ENCODE peak calls at places on chromosomes 1 and 21, in nine cellular contexts. R, D, W, U, V, Y, I, C and B are unnamed samples.

GRCh38 chr1:18836654-18837053 is 22.8 kb downstream of the TAS1R2 start:
- DNase-seq in R (no peak), D (no peak), W (no peak), U (no peak), V (no peak), Y (no peak), I (no peak), C (no peak), B (no peak)

GRCh38 chr1:54649130-54649898 is 7.7 kb downstream of the MROH7 start:
- DNase-seq in R (no peak), D (no peak), W (peak), U (no peak), V (no peak), Y (no peak), I (no peak), C (no peak), B (no peak)

GRCh38 chr21:44913425-44914175 is 7.1 kb downstream of the ITGB2 start:
- DNase-seq in R (no peak), D (no peak), W (no peak), U (no peak), V (no peak), Y (no peak), I (no peak), C (no peak), B (no peak)

GRCh38 chr1:230822092-230822581 is 46.2 kb downstream of the C1orf198 start:
- DNase-seq in R (no peak), D (no peak), W (peak), U (no peak), V (no peak), Y (peak), I (peak), C (peak), B (no peak)

GRCh38 chr1:42240964-42241755 is 76.6 kb upstream of the GUCA2A start:
- DNase-seq in R (no peak), D (peak), W (no peak), U (peak), V (no peak), Y (peak), I (no peak), C (peak), B (no peak)

GRCh38 chr1:196669051-196669450 is 17.2 kb downstream of the CFH start:
- DNase-seq in R (no peak), D (no peak), W (no peak), U (no peak), V (no peak), Y (no peak), I (no peak), C (no peak), B (no peak)

GRCh38 chr1:208083016-208083714 is 161.0 kb downstream of the PLXNA2 start:
- DNase-seq in R (no peak), D (no peak), W (no peak), U (no peak), V (peak), Y (no peak), I (no peak), C (no peak), B (no peak)

GRCh38 chr1:46134660-46135331 is 2.4 kb upstream of the PIK3R3 start:
- DNase-seq in R (peak), D (peak), W (peak), U (peak), V (no peak), Y (peak), I (no peak), C (peak), B (no peak)

GRCh38 chr1:240242601-240243144 is 151.0 kb downstream of the FMN2 start:
- DNase-seq in R (no peak), D (peak), W (no peak), U (peak), V (no peak), Y (peak), I (no peak), C (peak), B (no peak)

GRCh38 chr1:245484176-245484575 is 329.4 kb downstream of the KIF26B start:
- DNase-seq in R (no peak), D (no peak), W (no peak), U (no peak), V (no peak), Y (no peak), I (no peak), C (no peak), B (no peak)

GRCh38 chr21:44293551-44294231 is 6.2 kb upstream of the PFKL start:
- DNase-seq in R (no peak), D (no peak), W (no peak), U (no peak), V (no peak), Y (no peak), I (no peak), C (no peak), B (no peak)

GRCh38 chr1:150187560-150187931 is 37.8 kb downstream of the PLEKHO1 start:
- DNase-seq in R (no peak), D (no peak), W (no peak), U (no peak), V (no peak), Y (no peak), I (no peak), C (no peak), B (no peak)

GRCh38 chr21:33067045-33067444 is 2.9 kb upstream of the OLIG1 start:
- DNase-seq in R (no peak), D (no peak), W (no peak), U (no peak), V (no peak), Y (no peak), I (no peak), C (no peak), B (no peak)

GRCh38 chr1:77218477-77219165 is 609 bp downstream of the PIGK start:
- DNase-seq in R (no peak), D (peak), W (no peak), U (no peak), V (no peak), Y (no peak), I (no peak), C (no peak), B (no peak)

GRCh38 chr1:7265771-7266371 is 480.6 kb downstream of the CAMTA1 start:
- DNase-seq in R (no peak), D (peak), W (peak), U (peak), V (peak), Y (peak), I (peak), C (peak), B (no peak)

GRCh38 chr1:44909949-44910594 is 67.0 kb upstream of the PTCH2 start:
- DNase-seq in R (no peak), D (no peak), W (no peak), U (no peak), V (no peak), Y (no peak), I (no peak), C (no peak), B (no peak)

GRCh38 chr1:79667848-79668696 is 661.5 kb upstream of the ADGRL4 start:
- DNase-seq in R (no peak), D (no peak), W (no peak), U (no peak), V (no peak), Y (no peak), I (no peak), C (no peak), B (no peak)

GRCh38 chr21:14968821-14969220 is 96.0 kb downstream of the NRIP1 start:
- DNase-seq in R (no peak), D (peak), W (no peak), U (no peak), V (no peak), Y (peak), I (no peak), C (no peak), B (no peak)

GRCh38 chr1:39003464-39003752 is 12.3 kb downstream of the AKIRIN1 start:
- DNase-seq in R (no peak), D (no peak), W (no peak), U (no peak), V (no peak), Y (no peak), I (no peak), C (no peak), B (no peak)

GRCh38 chr21:36171741-36172331 is 15.2 kb downstream of the DOP1B start:
- DNase-seq in R (no peak), D (no peak), W (no peak), U (no peak), V (no peak), Y (no peak), I (no peak), C (no peak), B (peak)

GRCh38 chr1:93715529-93716126 is 34.0 kb upstream of the BCAR3 start:
- DNase-seq in R (no peak), D (no peak), W (no peak), U (no peak), V (no peak), Y (no peak), I (no peak), C (peak), B (no peak)

GRCh38 chr1:222522105-222522915 is 25.6 kb downstream of the HHIPL2 start:
- DNase-seq in R (peak), D (no peak), W (no peak), U (no peak), V (no peak), Y (no peak), I (no peak), C (no peak), B (no peak)

GRCh38 chr1:43836267-43836951 is 97.2 kb upstream of the ARTN start:
- DNase-seq in R (peak), D (no peak), W (no peak), U (peak), V (peak), Y (no peak), I (peak), C (no peak), B (no peak)

GRCh38 chr1:7648761-7649384 is 122.2 kb upstream of the VAMP3 start:
- DNase-seq in R (no peak), D (peak), W (peak), U (no peak), V (no peak), Y (no peak), I (no peak), C (peak), B (no peak)

GRCh38 chr1:91874167-91874566 is 11.8 kb downstream of the TGFBR3 start:
- DNase-seq in R (no peak), D (no peak), W (no peak), U (no peak), V (no peak), Y (no peak), I (no peak), C (no peak), B (no peak)

GRCh38 chr1:174397261-174397660 is 50.5 kb upstream of the GPR52 start:
- DNase-seq in R (no peak), D (peak), W (no peak), U (peak), V (no peak), Y (no peak), I (no peak), C (peak), B (no peak)

GRCh38 chr1:163090321-163090945 is 21.3 kb downstream of the RGS4 start:
- DNase-seq in R (no peak), D (peak), W (no peak), U (peak), V (no peak), Y (no peak), I (no peak), C (peak), B (no peak)

GRCh38 chr1:151832318-151832984 is 849 bp upstream of the RORC start:
- DNase-seq in R (no peak), D (peak), W (peak), U (no peak), V (peak), Y (peak), I (no peak), C (peak), B (peak)